ENCODE peak calls at places on chromosomes 16 and 17, in seven cellular contexts. One of them, this sample, is unnamed.
A peak's percentile ranks its signal among the peaks of the same experiment; 100 is the strongest.

GRCh38 chr17:67171560-67171959 is 73.4 kb downstream of the HELZ start:
- DNase-seq in psoas muscle: no peak
- DNase-seq in activated T-cell treated with anti-CD3 and anti-CD28 coated beads, Interleukin-2, amount 50 U/mL, for 48 hours: no peak
- DNase-seq in GM20000: peak; percentile 62
- DNase-seq in substantia nigra: no peak
- DNase-seq in NCI-H1417: no peak
- DNase-seq in AML-193: no peak
- DNase-seq in this sample: no peak

GRCh38 chr16:47197536-47198179 is 53.9 kb upstream of the NETO2 start:
- DNase-seq in psoas muscle: peak; percentile 31
- DNase-seq in activated T-cell treated with anti-CD3 and anti-CD28 coated beads, Interleukin-2, amount 50 U/mL, for 48 hours: no peak
- DNase-seq in GM20000: no peak
- DNase-seq in substantia nigra: no peak
- DNase-seq in NCI-H1417: no peak
- DNase-seq in AML-193: no peak
- DNase-seq in this sample: no peak

GRCh38 chr17:9016941-9017552 is 4.3 kb upstream of the NTN1 start:
- DNase-seq in psoas muscle: no peak
- DNase-seq in activated T-cell treated with anti-CD3 and anti-CD28 coated beads, Interleukin-2, amount 50 U/mL, for 48 hours: no peak
- DNase-seq in GM20000: peak; percentile 30
- DNase-seq in substantia nigra: no peak
- DNase-seq in NCI-H1417: no peak
- DNase-seq in AML-193: no peak
- DNase-seq in this sample: no peak

GRCh38 chr17:40450175-40450574 is 6.9 kb downstream of the IGFBP4 start:
- DNase-seq in psoas muscle: no peak
- DNase-seq in activated T-cell treated with anti-CD3 and anti-CD28 coated beads, Interleukin-2, amount 50 U/mL, for 48 hours: peak; percentile 64
- DNase-seq in GM20000: peak; percentile 73
- DNase-seq in substantia nigra: no peak
- DNase-seq in NCI-H1417: no peak
- DNase-seq in AML-193: peak; percentile 20
- DNase-seq in this sample: peak; percentile 71

GRCh38 chr16:73071131-73071940 is 23.4 kb upstream of the ZFHX3 start:
- DNase-seq in psoas muscle: peak; percentile 52
- DNase-seq in activated T-cell treated with anti-CD3 and anti-CD28 coated beads, Interleukin-2, amount 50 U/mL, for 48 hours: no peak
- DNase-seq in GM20000: no peak
- DNase-seq in substantia nigra: no peak
- DNase-seq in NCI-H1417: peak; percentile 78
- DNase-seq in AML-193: no peak
- DNase-seq in this sample: no peak

GRCh38 chr17:31509095-31509804 is 117.8 kb downstream of the RAB11FIP4 start:
- DNase-seq in psoas muscle: no peak
- DNase-seq in activated T-cell treated with anti-CD3 and anti-CD28 coated beads, Interleukin-2, amount 50 U/mL, for 48 hours: peak; percentile 53
- DNase-seq in GM20000: no peak
- DNase-seq in substantia nigra: no peak
- DNase-seq in NCI-H1417: no peak
- DNase-seq in AML-193: no peak
- DNase-seq in this sample: peak; percentile 57

GRCh38 chr16:3762080-3762750 is 44.9 kb upstream of the TRAP1 start:
- DNase-seq in psoas muscle: no peak
- DNase-seq in activated T-cell treated with anti-CD3 and anti-CD28 coated beads, Interleukin-2, amount 50 U/mL, for 48 hours: no peak
- DNase-seq in GM20000: no peak
- DNase-seq in substantia nigra: no peak
- DNase-seq in NCI-H1417: no peak
- DNase-seq in AML-193: no peak
- DNase-seq in this sample: no peak

GRCh38 chr17:71472809-71473789 is 647.7 kb upstream of the SOX9 start:
- DNase-seq in psoas muscle: no peak
- DNase-seq in activated T-cell treated with anti-CD3 and anti-CD28 coated beads, Interleukin-2, amount 50 U/mL, for 48 hours: no peak
- DNase-seq in GM20000: peak; percentile 32
- DNase-seq in substantia nigra: no peak
- DNase-seq in NCI-H1417: peak; percentile 23
- DNase-seq in AML-193: peak; percentile 47
- DNase-seq in this sample: no peak

GRCh38 chr17:45225964-45226530 is 4.4 kb downstream of the FMNL1 start:
- DNase-seq in psoas muscle: peak; percentile 70
- DNase-seq in activated T-cell treated with anti-CD3 and anti-CD28 coated beads, Interleukin-2, amount 50 U/mL, for 48 hours: peak; percentile 96
- DNase-seq in GM20000: peak; percentile 90
- DNase-seq in substantia nigra: peak; percentile 68
- DNase-seq in NCI-H1417: no peak
- DNase-seq in AML-193: peak; percentile 99
- DNase-seq in this sample: peak; percentile 97

GRCh38 chr16:4994719-4995434 is 36.7 kb downstream of the SEC14L5 start:
- DNase-seq in psoas muscle: no peak
- DNase-seq in activated T-cell treated with anti-CD3 and anti-CD28 coated beads, Interleukin-2, amount 50 U/mL, for 48 hours: no peak
- DNase-seq in GM20000: no peak
- DNase-seq in substantia nigra: peak; percentile 57
- DNase-seq in NCI-H1417: no peak
- DNase-seq in AML-193: no peak
- DNase-seq in this sample: no peak

GRCh38 chr17:17820457-17821158 is 16.2 kb downstream of the SREBF1 start:
- DNase-seq in psoas muscle: no peak
- DNase-seq in activated T-cell treated with anti-CD3 and anti-CD28 coated beads, Interleukin-2, amount 50 U/mL, for 48 hours: no peak
- DNase-seq in GM20000: no peak
- DNase-seq in substantia nigra: no peak
- DNase-seq in NCI-H1417: no peak
- DNase-seq in AML-193: no peak
- DNase-seq in this sample: no peak

GRCh38 chr16:70635356-70636016 is 10.9 kb upstream of the IL34 start:
- DNase-seq in psoas muscle: no peak
- DNase-seq in activated T-cell treated with anti-CD3 and anti-CD28 coated beads, Interleukin-2, amount 50 U/mL, for 48 hours: no peak
- DNase-seq in GM20000: no peak
- DNase-seq in substantia nigra: no peak
- DNase-seq in NCI-H1417: no peak
- DNase-seq in AML-193: no peak
- DNase-seq in this sample: no peak

GRCh38 chr16:83951544-83951943 is 1.5 kb upstream of the OSGIN1 start:
- DNase-seq in psoas muscle: no peak
- DNase-seq in activated T-cell treated with anti-CD3 and anti-CD28 coated beads, Interleukin-2, amount 50 U/mL, for 48 hours: no peak
- DNase-seq in GM20000: no peak
- DNase-seq in substantia nigra: no peak
- DNase-seq in NCI-H1417: no peak
- DNase-seq in AML-193: no peak
- DNase-seq in this sample: no peak

GRCh38 chr16:81779540-81780320 is 639 bp downstream of the PLCG2 start:
- DNase-seq in psoas muscle: peak; percentile 30
- DNase-seq in activated T-cell treated with anti-CD3 and anti-CD28 coated beads, Interleukin-2, amount 50 U/mL, for 48 hours: peak; percentile 26
- DNase-seq in GM20000: no peak
- DNase-seq in substantia nigra: no peak
- DNase-seq in NCI-H1417: no peak
- DNase-seq in AML-193: no peak
- DNase-seq in this sample: peak; percentile 41

GRCh38 chr17:33164556-33164881 is 128.6 kb downstream of the ASIC2 start:
- DNase-seq in psoas muscle: no peak
- DNase-seq in activated T-cell treated with anti-CD3 and anti-CD28 coated beads, Interleukin-2, amount 50 U/mL, for 48 hours: no peak
- DNase-seq in GM20000: no peak
- DNase-seq in substantia nigra: no peak
- DNase-seq in NCI-H1417: no peak
- DNase-seq in AML-193: no peak
- DNase-seq in this sample: no peak

GRCh38 chr17:75524971-75525805 is at the start of gene LLGL2:
- DNase-seq in psoas muscle: peak; percentile 70
- DNase-seq in activated T-cell treated with anti-CD3 and anti-CD28 coated beads, Interleukin-2, amount 50 U/mL, for 48 hours: peak; percentile 79
- DNase-seq in GM20000: peak; percentile 99
- DNase-seq in substantia nigra: peak; percentile 43
- DNase-seq in NCI-H1417: peak; percentile 97
- DNase-seq in AML-193: peak; percentile 66
- DNase-seq in this sample: peak; percentile 78

GRCh38 chr16:76634847-76635697 is 357.9 kb downstream of the CNTNAP4 start:
- DNase-seq in psoas muscle: no peak
- DNase-seq in activated T-cell treated with anti-CD3 and anti-CD28 coated beads, Interleukin-2, amount 50 U/mL, for 48 hours: no peak
- DNase-seq in GM20000: no peak
- DNase-seq in substantia nigra: no peak
- DNase-seq in NCI-H1417: no peak
- DNase-seq in AML-193: no peak
- DNase-seq in this sample: no peak

GRCh38 chr16:31130336-31130812 is 5.2 kb downstream of the PRSS8 start:
- DNase-seq in psoas muscle: no peak
- DNase-seq in activated T-cell treated with anti-CD3 and anti-CD28 coated beads, Interleukin-2, amount 50 U/mL, for 48 hours: no peak
- DNase-seq in GM20000: no peak
- DNase-seq in substantia nigra: no peak
- DNase-seq in NCI-H1417: no peak
- DNase-seq in AML-193: peak; percentile 73
- DNase-seq in this sample: no peak

GRCh38 chr17:66459811-66460270 is 157.4 kb downstream of the PRKCA start:
- DNase-seq in psoas muscle: peak; percentile 40
- DNase-seq in activated T-cell treated with anti-CD3 and anti-CD28 coated beads, Interleukin-2, amount 50 U/mL, for 48 hours: no peak
- DNase-seq in GM20000: no peak
- DNase-seq in substantia nigra: no peak
- DNase-seq in NCI-H1417: no peak
- DNase-seq in AML-193: peak; percentile 100
- DNase-seq in this sample: peak; percentile 45

GRCh38 chr17:59492091-59492451 is 73.3 kb upstream of the DHX40 start:
- DNase-seq in psoas muscle: no peak
- DNase-seq in activated T-cell treated with anti-CD3 and anti-CD28 coated beads, Interleukin-2, amount 50 U/mL, for 48 hours: no peak
- DNase-seq in GM20000: no peak
- DNase-seq in substantia nigra: no peak
- DNase-seq in NCI-H1417: no peak
- DNase-seq in AML-193: no peak
- DNase-seq in this sample: no peak

GRCh38 chr16:48352648-48353347 is 32.4 kb downstream of the SIAH1 start:
- DNase-seq in psoas muscle: no peak
- DNase-seq in activated T-cell treated with anti-CD3 and anti-CD28 coated beads, Interleukin-2, amount 50 U/mL, for 48 hours: no peak
- DNase-seq in GM20000: no peak
- DNase-seq in substantia nigra: no peak
- DNase-seq in NCI-H1417: no peak
- DNase-seq in AML-193: no peak
- DNase-seq in this sample: no peak

GRCh38 chr17:47785538-47786123 is 36.0 kb downstream of the OSBPL7 start:
- DNase-seq in psoas muscle: no peak
- DNase-seq in activated T-cell treated with anti-CD3 and anti-CD28 coated beads, Interleukin-2, amount 50 U/mL, for 48 hours: peak; percentile 32
- DNase-seq in GM20000: peak; percentile 55
- DNase-seq in substantia nigra: no peak
- DNase-seq in NCI-H1417: no peak
- DNase-seq in AML-193: peak; percentile 21
- DNase-seq in this sample: peak; percentile 64

GRCh38 chr17:46010597-46011186 is 11.6 kb downstream of the STH start:
- DNase-seq in psoas muscle: no peak
- DNase-seq in activated T-cell treated with anti-CD3 and anti-CD28 coated beads, Interleukin-2, amount 50 U/mL, for 48 hours: no peak
- DNase-seq in GM20000: no peak
- DNase-seq in substantia nigra: no peak
- DNase-seq in NCI-H1417: no peak
- DNase-seq in AML-193: no peak
- DNase-seq in this sample: no peak

GRCh38 chr17:77929180-77929564 is 29.3 kb upstream of the TNRC6C start:
- DNase-seq in psoas muscle: no peak
- DNase-seq in activated T-cell treated with anti-CD3 and anti-CD28 coated beads, Interleukin-2, amount 50 U/mL, for 48 hours: no peak
- DNase-seq in GM20000: no peak
- DNase-seq in substantia nigra: no peak
- DNase-seq in NCI-H1417: no peak
- DNase-seq in AML-193: no peak
- DNase-seq in this sample: no peak

GRCh38 chr17:49715717-49716279 is 8.0 kb upstream of the SLC35B1 start:
- DNase-seq in psoas muscle: no peak
- DNase-seq in activated T-cell treated with anti-CD3 and anti-CD28 coated beads, Interleukin-2, amount 50 U/mL, for 48 hours: peak; percentile 56
- DNase-seq in GM20000: no peak
- DNase-seq in substantia nigra: no peak
- DNase-seq in NCI-H1417: peak; percentile 66
- DNase-seq in AML-193: no peak
- DNase-seq in this sample: peak; percentile 60

GRCh38 chr17:67187927-67188326 is 57.1 kb downstream of the HELZ start:
- DNase-seq in psoas muscle: no peak
- DNase-seq in activated T-cell treated with anti-CD3 and anti-CD28 coated beads, Interleukin-2, amount 50 U/mL, for 48 hours: no peak
- DNase-seq in GM20000: no peak
- DNase-seq in substantia nigra: no peak
- DNase-seq in NCI-H1417: no peak
- DNase-seq in AML-193: no peak
- DNase-seq in this sample: no peak

GRCh38 chr17:45775576-45776011 is 8.5 kb upstream of the CRHR1 start:
- DNase-seq in psoas muscle: peak; percentile 32
- DNase-seq in activated T-cell treated with anti-CD3 and anti-CD28 coated beads, Interleukin-2, amount 50 U/mL, for 48 hours: no peak
- DNase-seq in GM20000: no peak
- DNase-seq in substantia nigra: peak; percentile 39
- DNase-seq in NCI-H1417: peak; percentile 77
- DNase-seq in AML-193: no peak
- DNase-seq in this sample: no peak

GRCh38 chr17:65638221-65638940 is 76.9 kb upstream of the AXIN2 start:
- DNase-seq in psoas muscle: no peak
- DNase-seq in activated T-cell treated with anti-CD3 and anti-CD28 coated beads, Interleukin-2, amount 50 U/mL, for 48 hours: no peak
- DNase-seq in GM20000: no peak
- DNase-seq in substantia nigra: no peak
- DNase-seq in NCI-H1417: no peak
- DNase-seq in AML-193: no peak
- DNase-seq in this sample: no peak

GRCh38 chr17:9472094-9472493 is 103.5 kb downstream of the STX8 start:
- DNase-seq in psoas muscle: no peak
- DNase-seq in activated T-cell treated with anti-CD3 and anti-CD28 coated beads, Interleukin-2, amount 50 U/mL, for 48 hours: peak; percentile 23
- DNase-seq in GM20000: no peak
- DNase-seq in substantia nigra: no peak
- DNase-seq in NCI-H1417: no peak
- DNase-seq in AML-193: no peak
- DNase-seq in this sample: no peak

GRCh38 chr17:66814570-66814969 is 20.3 kb upstream of the CACNG5 start:
- DNase-seq in psoas muscle: no peak
- DNase-seq in activated T-cell treated with anti-CD3 and anti-CD28 coated beads, Interleukin-2, amount 50 U/mL, for 48 hours: no peak
- DNase-seq in GM20000: no peak
- DNase-seq in substantia nigra: no peak
- DNase-seq in NCI-H1417: no peak
- DNase-seq in AML-193: no peak
- DNase-seq in this sample: no peak

GRCh38 chr16:57424599-57424998 is 20.0 kb downstream of the CCL17 start:
- DNase-seq in psoas muscle: no peak
- DNase-seq in activated T-cell treated with anti-CD3 and anti-CD28 coated beads, Interleukin-2, amount 50 U/mL, for 48 hours: peak; percentile 2
- DNase-seq in GM20000: no peak
- DNase-seq in substantia nigra: no peak
- DNase-seq in NCI-H1417: no peak
- DNase-seq in AML-193: no peak
- DNase-seq in this sample: no peak

This sample was measured in stimulated activated CD8-positive, alpha-beta memory T cell treated with anti-CD3 and anti-CD28 coated beads, Interleukin-4, amount 100 ng/mL, for 48 hours.